ENCODE peak calls at places on chromosomes 2 and 18, in four cellular contexts. One of them, this sample, is unnamed.

GRCh38 chr2:237878321-237879057 is 19.1 kb downstream of the RAMP1 start:
- DNase-seq in GM23338: no peak
- DNase-seq in endodermal cell: peak; percentile 45
- DNase-seq in uterus: peak; percentile 25
- DNase-seq in this sample: no peak

GRCh38 chr2:157789933-157790511 is 86.1 kb downstream of the ACVR1 start:
- DNase-seq in uterus: peak; percentile 20
- DNase-seq in endodermal cell: no peak
- DNase-seq in GM23338: no peak
- DNase-seq in this sample: peak; percentile 71

GRCh38 chr2:96109931-96110511 is 6.3 kb downstream of the ADRA2B start:
- DNase-seq in GM23338: no peak
- DNase-seq in uterus: no peak
- DNase-seq in endodermal cell: peak; percentile 49
- DNase-seq in this sample: no peak

GRCh38 chr2:212732860-212733259 is 194.3 kb upstream of the ERBB4 start:
- DNase-seq in GM23338: no peak
- DNase-seq in endodermal cell: no peak
- DNase-seq in uterus: no peak
- DNase-seq in this sample: no peak

GRCh38 chr2:12048551-12048950 is 302.1 kb downstream of the LPIN1 start:
- DNase-seq in uterus: no peak
- DNase-seq in endodermal cell: peak; percentile 78
- DNase-seq in GM23338: peak; percentile 47
- DNase-seq in this sample: no peak

GRCh38 chr2:42138163-42139016 is 30.8 kb upstream of the EML4 start:
- DNase-seq in GM23338: no peak
- DNase-seq in uterus: no peak
- DNase-seq in endodermal cell: no peak
- DNase-seq in this sample: no peak

GRCh38 chr2:9095690-9096089 is 92.2 kb upstream of the MBOAT2 start:
- DNase-seq in GM23338: peak; percentile 82
- DNase-seq in uterus: no peak
- DNase-seq in endodermal cell: peak; percentile 85
- DNase-seq in this sample: no peak

GRCh38 chr2:217710218-217710565 is 292.6 kb downstream of the TNS1 start:
- DNase-seq in endodermal cell: no peak
- DNase-seq in uterus: no peak
- DNase-seq in GM23338: no peak
- DNase-seq in this sample: no peak

GRCh38 chr2:217054791-217055190 is 194.9 kb upstream of the TNP1 start:
- DNase-seq in endodermal cell: no peak
- DNase-seq in uterus: no peak
- DNase-seq in GM23338: no peak
- DNase-seq in this sample: no peak

GRCh38 chr18:74310411-74310810 is 5.2 kb upstream of the C18orf63 start:
- DNase-seq in GM23338: peak; percentile 68
- DNase-seq in endodermal cell: no peak
- DNase-seq in uterus: no peak
- DNase-seq in this sample: no peak

GRCh38 chr18:9328776-9329175 is 5.8 kb upstream of the TWSG1 start:
- DNase-seq in GM23338: no peak
- DNase-seq in uterus: no peak
- DNase-seq in endodermal cell: no peak
- DNase-seq in this sample: no peak

GRCh38 chr2:99816908-99817307 is 325.5 kb downstream of the AFF3 start:
- DNase-seq in GM23338: no peak
- DNase-seq in endodermal cell: no peak
- DNase-seq in uterus: no peak
- DNase-seq in this sample: no peak

GRCh38 chr2:99818842-99819241 is 323.5 kb downstream of the AFF3 start:
- DNase-seq in GM23338: no peak
- DNase-seq in endodermal cell: no peak
- DNase-seq in uterus: no peak
- DNase-seq in this sample: no peak

GRCh38 chr2:99821572-99822369 is 320.6 kb downstream of the AFF3 start:
- DNase-seq in uterus: no peak
- DNase-seq in GM23338: peak; percentile 19
- DNase-seq in endodermal cell: peak; percentile 55
- DNase-seq in this sample: no peak

GRCh38 chr2:99821039-99821438 is 321.4 kb downstream of the AFF3 start:
- DNase-seq in endodermal cell: no peak
- DNase-seq in GM23338: no peak
- DNase-seq in uterus: no peak
- DNase-seq in this sample: no peak

DNA sequence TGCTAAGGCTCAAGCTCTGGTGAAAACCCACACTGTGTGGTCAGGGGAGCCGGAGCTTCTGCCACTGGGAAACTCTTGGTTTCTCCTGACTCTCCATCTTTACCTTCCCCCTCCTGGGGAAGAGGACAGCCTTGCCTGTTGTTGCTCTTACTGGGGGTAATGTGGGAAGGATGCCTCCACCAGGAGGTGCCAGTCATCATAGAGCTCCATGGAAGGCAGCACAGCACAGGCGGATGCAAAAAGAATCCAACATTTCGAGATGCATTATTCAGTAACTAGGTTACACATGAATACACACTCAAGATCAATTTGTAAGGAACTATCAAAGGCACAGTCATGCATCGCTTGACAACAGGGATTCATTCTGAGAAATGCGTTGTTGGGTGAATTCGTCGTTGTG is 322.6 kb downstream of the AFF3 start:
- DNase-seq in GM23338: peak; percentile 27
- DNase-seq in uterus: no peak
- DNase-seq in endodermal cell: peak; percentile 67
- DNase-seq in this sample: no peak
- TF ChIP-seq CTCF in GM23338: peak; percentile 60
- TF ChIP-seq CTCF in uterus: no peak
- TF ChIP-seq CTCF in endodermal cell: peak; percentile 67
- TF ChIP-seq CTCF in this sample: no peak

GRCh38 chr2:15883684-15884083 is 56.7 kb upstream of the MYCN start:
- DNase-seq in endodermal cell: no peak
- DNase-seq in uterus: no peak
- DNase-seq in GM23338: no peak
- DNase-seq in this sample: no peak
- H3K4me1 ChIP-seq in endodermal cell: no peaks in the 10 kb centered on the region
- H3K4me1 ChIP-seq in uterus: no peaks in the 10 kb centered on the region
- H3K4me1 ChIP-seq in GM23338: peaks cover 4% of the 10 kb centered on the region
- H3K4me1 ChIP-seq in this sample: no peaks in the 10 kb centered on the region

GRCh38 chr2:154402138-154402714 is 296.3 kb upstream of the KCNJ3 start:
- DNase-seq in uterus: no peak
- DNase-seq in endodermal cell: no peak
- DNase-seq in GM23338: peak; percentile 59
- DNase-seq in this sample: no peak
- TF ChIP-seq CTCF in uterus: no peak
- TF ChIP-seq CTCF in endodermal cell: peak; percentile 80
- TF ChIP-seq CTCF in GM23338: peak; percentile 45
- TF ChIP-seq CTCF in this sample: no peak

DNA sequence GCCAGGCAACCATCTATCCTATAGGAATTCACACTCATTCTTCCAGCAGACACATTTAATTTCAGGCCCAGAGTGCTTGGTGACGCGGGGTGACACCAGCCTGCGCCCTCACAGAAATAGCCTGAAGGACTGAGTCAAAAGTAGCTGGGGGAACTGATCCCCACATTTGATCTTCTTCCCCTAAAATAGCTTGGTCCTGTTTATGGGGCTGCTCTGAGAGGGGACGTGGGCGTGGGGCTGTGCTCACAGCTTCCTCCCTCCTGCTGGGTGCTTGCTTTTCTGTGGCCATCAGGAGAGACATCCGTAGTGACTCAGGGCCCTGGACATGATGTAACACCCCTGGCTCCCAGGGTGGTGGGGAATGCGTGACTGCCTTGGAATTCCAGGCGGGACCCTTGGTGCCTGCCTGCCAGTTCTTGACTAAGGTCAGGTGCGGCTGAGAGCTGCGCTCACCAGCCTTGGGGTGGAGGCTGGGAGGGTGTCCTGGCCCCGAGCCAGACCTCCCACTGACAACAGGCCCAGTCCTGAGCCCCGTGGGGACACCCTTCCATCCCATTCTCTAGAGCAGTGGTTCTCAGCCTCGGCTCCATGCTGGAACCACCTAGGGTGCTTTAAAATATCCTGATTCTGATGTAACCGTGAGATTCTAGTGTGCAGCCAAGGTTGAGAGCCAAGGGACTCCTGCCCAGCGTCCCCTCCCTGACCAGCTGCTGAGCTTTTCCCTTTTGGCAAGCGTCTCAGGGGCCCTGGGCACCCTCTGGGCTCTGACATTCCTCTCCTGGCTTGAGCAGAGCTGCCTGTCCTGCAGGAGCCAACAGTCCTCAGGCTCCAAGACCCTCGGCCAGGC is 47.4 kb upstream of the SMAD7 start:
- DNase-seq in uterus: peak; percentile 51
- DNase-seq in GM23338: peak; percentile 72
- DNase-seq in endodermal cell: peak; percentile 97
- DNase-seq in this sample: peak; percentile 30
- H3K4me1 ChIP-seq in uterus: peaks cover 7% of the 10 kb centered on the region
- H3K4me1 ChIP-seq in GM23338: peaks cover 13% of the 10 kb centered on the region
- H3K4me1 ChIP-seq in endodermal cell: peaks cover 15% of the 10 kb centered on the region
- H3K4me1 ChIP-seq in this sample: no peaks in the 10 kb centered on the region

GRCh38 chr2:178804791-178805190 is 2.4 kb downstream of the TTN start:
- DNase-seq in endodermal cell: no peak
- DNase-seq in GM23338: peak; percentile 78
- DNase-seq in uterus: no peak
- DNase-seq in this sample: no peak
- TF ChIP-seq CTCF in endodermal cell: peak; percentile 80
- TF ChIP-seq CTCF in GM23338: peak; percentile 57
- TF ChIP-seq CTCF in uterus: no peak
- TF ChIP-seq CTCF in this sample: peak; percentile 13

GRCh38 chr2:39119732-39120520 is 925 bp downstream of the SOS1 start:
- DNase-seq in endodermal cell: peak; percentile 80
- DNase-seq in GM23338: peak; percentile 61
- DNase-seq in uterus: peak; percentile 51
- DNase-seq in this sample: peak; percentile 65
- H3K4me1 ChIP-seq in endodermal cell: no peaks in the 10 kb centered on the region
- H3K4me1 ChIP-seq in GM23338: peaks cover 27% of the 10 kb centered on the region
- H3K4me1 ChIP-seq in uterus: no peaks in the 10 kb centered on the region
- H3K4me1 ChIP-seq in this sample: peaks cover 8% of the 10 kb centered on the region

DNA sequence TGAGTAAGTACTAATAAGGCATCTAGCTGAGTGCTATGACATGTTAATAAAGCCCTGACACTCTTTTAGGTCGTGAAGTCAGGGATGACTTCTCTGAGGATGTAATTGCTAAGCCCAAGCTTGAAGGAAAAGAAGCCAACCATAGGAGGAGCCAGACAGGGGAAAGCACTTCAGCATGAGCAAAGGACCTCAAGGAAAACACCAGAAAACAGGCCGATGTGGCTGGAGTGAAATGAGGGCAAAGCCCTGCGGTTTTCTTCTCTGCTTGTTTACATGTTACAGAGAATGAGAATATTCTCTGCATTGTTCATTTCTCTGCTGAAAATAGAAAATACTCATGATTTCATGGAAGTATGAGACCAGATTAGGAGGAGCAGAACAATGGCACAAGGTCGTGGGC is 112.5 kb upstream of the ARHGAP28 start:
- DNase-seq in uterus: no peak
- DNase-seq in GM23338: no peak
- DNase-seq in endodermal cell: no peak
- DNase-seq in this sample: no peak
- TF ChIP-seq CTCF in uterus: no peak
- TF ChIP-seq CTCF in GM23338: no peak
- TF ChIP-seq CTCF in endodermal cell: no peak
- TF ChIP-seq CTCF in this sample: no peak

DNA sequence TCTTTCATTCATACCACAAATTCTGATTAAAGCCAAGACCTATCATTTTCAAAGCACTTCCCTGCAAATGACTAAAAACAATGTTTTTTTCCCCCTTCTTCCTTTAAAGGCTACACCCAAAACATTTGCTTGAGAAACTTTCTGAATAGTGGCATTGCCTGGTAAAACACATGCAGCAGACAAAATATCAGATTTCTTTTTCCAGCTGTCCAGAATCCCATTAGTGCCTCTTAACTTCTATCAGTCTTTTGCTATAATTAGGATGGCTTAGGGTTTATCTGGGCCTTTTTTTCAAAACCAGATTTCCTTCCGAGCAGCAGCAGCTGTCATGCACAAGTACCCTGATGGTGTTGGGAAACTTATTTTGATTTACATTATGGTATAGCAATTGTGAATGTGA is 50.6 kb downstream of the ALPK2 start:
- DNase-seq in uterus: no peak
- DNase-seq in endodermal cell: no peak
- DNase-seq in GM23338: no peak
- DNase-seq in this sample: no peak
- H3K4me1 ChIP-seq in uterus: no peaks in the 10 kb centered on the region
- H3K4me1 ChIP-seq in endodermal cell: peaks cover 12% of the 10 kb centered on the region
- H3K4me1 ChIP-seq in GM23338: peaks cover 7% of the 10 kb centered on the region
- H3K4me1 ChIP-seq in this sample: no peaks in the 10 kb centered on the region

This sample was measured in pancreas.